ENCODE peak calls at places on chromosomes 6 and 20, in nine cellular contexts. V, Q, E, A, Z, G, U, R and X are unnamed samples.

GRCh38 chr6:100472674-100473073 is 8.0 kb upstream of the SIM1 start:
- DNase-seq in V (no peak), Q (no peak), E (no peak), A (peak), Z (no peak), G (no peak), U (no peak), R (peak), X (no peak)

GRCh38 chr20:6575912-6576391 is 191.5 kb upstream of the BMP2 start:
- DNase-seq in V (no peak), Q (peak), E (peak), A (no peak), Z (no peak), G (no peak), U (no peak), R (peak), X (no peak)

GRCh38 chr20:4794846-4795245 is 73.1 kb downstream of the PRND start:
- DNase-seq in V (no peak), Q (peak), E (no peak), A (no peak), Z (no peak), G (no peak), U (no peak), R (no peak), X (no peak)

GRCh38 chr20:44702776-44703175 is 12.4 kb upstream of the CCN5 start:
- DNase-seq in V (no peak), Q (peak), E (no peak), A (no peak), Z (peak), G (peak), U (peak), R (no peak), X (no peak)

GRCh38 chr20:23963941-23964340 is 24.6 kb downstream of the GGTLC1 start:
- DNase-seq in V (no peak), Q (no peak), E (no peak), A (no peak), Z (no peak), G (no peak), U (no peak), R (no peak), X (no peak)

GRCh38 chr20:50762435-50763201 is 31.2 kb downstream of the PARD6B start:
- DNase-seq in V (no peak), Q (peak), E (peak), A (peak), Z (peak), G (peak), U (peak), R (peak), X (no peak)

GRCh38 chr20:53215166-53215565 is 243.0 kb downstream of the TSHZ2 start:
- DNase-seq in V (no peak), Q (no peak), E (no peak), A (no peak), Z (no peak), G (no peak), U (no peak), R (no peak), X (no peak)

GRCh38 chr20:2890743-2891142 is 17.5 kb downstream of the PTPRA start:
- DNase-seq in V (no peak), Q (peak), E (no peak), A (peak), Z (no peak), G (no peak), U (no peak), R (peak), X (no peak)

GRCh38 chr6:163180874-163181541 is 233.5 kb upstream of the QKI start:
- DNase-seq in V (peak), Q (peak), E (peak), A (no peak), Z (peak), G (no peak), U (peak), R (peak), X (no peak)

GRCh38 chr20:33034901-33035492 is 3.5 kb downstream of the BPIFB6 start:
- DNase-seq in V (no peak), Q (no peak), E (no peak), A (no peak), Z (no peak), G (no peak), U (no peak), R (no peak), X (no peak)

GRCh38 chr6:117025310-117025709 is 148.3 kb downstream of the RFX6 start:
- DNase-seq in V (no peak), Q (no peak), E (no peak), A (no peak), Z (no peak), G (no peak), U (no peak), R (no peak), X (no peak)

GRCh38 chr6:108492131-108492766 is 68.5 kb upstream of the FOXO3 start:
- DNase-seq in V (no peak), Q (peak), E (peak), A (peak), Z (no peak), G (no peak), U (no peak), R (peak), X (no peak)

GRCh38 chr20:58778774-58779173 is 71.9 kb downstream of the GNAS-AS1 start:
- DNase-seq in V (no peak), Q (no peak), E (no peak), A (no peak), Z (no peak), G (no peak), U (no peak), R (no peak), X (no peak)

GRCh38 chr6:125304970-125305369 is 3.2 kb upstream of the HDDC2 start:
- DNase-seq in V (no peak), Q (no peak), E (no peak), A (no peak), Z (no peak), G (no peak), U (no peak), R (no peak), X (no peak)

GRCh38 chr20:17617212-17617867 is 47.5 kb downstream of the DSTN start:
- DNase-seq in V (peak), Q (peak), E (peak), A (no peak), Z (peak), G (peak), U (peak), R (peak), X (peak)

GRCh38 chr20:53786445-53787267 is 193.0 kb upstream of the ZNF217 start:
- DNase-seq in V (no peak), Q (no peak), E (peak), A (no peak), Z (no peak), G (no peak), U (no peak), R (peak), X (no peak)

GRCh38 chr6:135995160-135995898 is 143.8 kb downstream of the PDE7B start:
- DNase-seq in V (no peak), Q (peak), E (no peak), A (peak), Z (no peak), G (no peak), U (no peak), R (peak), X (no peak)

GRCh38 chr6:56529594-56530191 is 113.0 kb downstream of the DST start:
- DNase-seq in V (no peak), Q (peak), E (no peak), A (no peak), Z (no peak), G (no peak), U (no peak), R (no peak), X (no peak)

GRCh38 chr20:46816916-46817638 is 77.6 kb upstream of the EYA2 start:
- DNase-seq in V (no peak), Q (no peak), E (no peak), A (no peak), Z (no peak), G (no peak), U (no peak), R (no peak), X (no peak)

GRCh38 chr20:46823271-46823747 is 71.3 kb upstream of the EYA2 start:
- DNase-seq in V (no peak), Q (peak), E (no peak), A (no peak), Z (peak), G (no peak), U (peak), R (no peak), X (no peak)

GRCh38 chr20:46816097-46816496 is 78.5 kb upstream of the EYA2 start:
- DNase-seq in V (no peak), Q (no peak), E (no peak), A (no peak), Z (no peak), G (peak), U (no peak), R (no peak), X (no peak)

GRCh38 chr20:46823753-46824152 is 70.9 kb upstream of the EYA2 start:
- DNase-seq in V (no peak), Q (no peak), E (no peak), A (no peak), Z (no peak), G (no peak), U (no peak), R (no peak), X (no peak)

DNA sequence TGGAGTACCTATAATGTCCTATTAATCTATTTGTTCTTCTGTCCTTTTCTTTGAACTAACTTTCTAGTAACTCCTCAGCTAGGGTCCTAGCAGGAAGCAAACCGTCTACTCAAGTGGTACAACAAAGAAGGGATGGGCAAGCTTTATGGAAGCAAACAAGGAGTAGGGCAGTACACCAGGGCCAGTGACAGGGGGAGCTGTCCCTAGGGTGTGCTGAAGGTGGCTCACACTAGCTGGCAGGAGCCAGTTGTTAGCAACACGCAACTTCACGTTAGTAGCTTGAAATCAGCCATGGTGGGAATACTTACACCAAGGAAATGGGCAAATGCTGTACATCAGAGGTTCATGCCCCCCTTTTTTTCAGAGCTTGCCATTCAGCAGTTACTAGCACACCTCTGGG is 74.0 kb upstream of the EYA2 start:
- DNase-seq in V (no peak), Q (no peak), E (peak), A (no peak), Z (peak), G (peak), U (no peak), R (no peak), X (no peak)
- TF ChIP-seq CTCF in V (no peak), Q (no peak), E (no peak), A (no peak), Z (no peak), G (no peak), U (no peak), R (no peak), X (no peak)

GRCh38 chr6:109527989-109528388 is 45.0 kb upstream of the ZBTB24 start:
- DNase-seq in V (no peak), Q (no peak), E (peak), A (no peak), Z (no peak), G (no peak), U (no peak), R (peak), X (no peak)
- TF ChIP-seq CTCF in V (peak), Q (peak), E (peak), A (peak), Z (no peak), G (peak), U (no peak), R (peak), X (peak)

DNA sequence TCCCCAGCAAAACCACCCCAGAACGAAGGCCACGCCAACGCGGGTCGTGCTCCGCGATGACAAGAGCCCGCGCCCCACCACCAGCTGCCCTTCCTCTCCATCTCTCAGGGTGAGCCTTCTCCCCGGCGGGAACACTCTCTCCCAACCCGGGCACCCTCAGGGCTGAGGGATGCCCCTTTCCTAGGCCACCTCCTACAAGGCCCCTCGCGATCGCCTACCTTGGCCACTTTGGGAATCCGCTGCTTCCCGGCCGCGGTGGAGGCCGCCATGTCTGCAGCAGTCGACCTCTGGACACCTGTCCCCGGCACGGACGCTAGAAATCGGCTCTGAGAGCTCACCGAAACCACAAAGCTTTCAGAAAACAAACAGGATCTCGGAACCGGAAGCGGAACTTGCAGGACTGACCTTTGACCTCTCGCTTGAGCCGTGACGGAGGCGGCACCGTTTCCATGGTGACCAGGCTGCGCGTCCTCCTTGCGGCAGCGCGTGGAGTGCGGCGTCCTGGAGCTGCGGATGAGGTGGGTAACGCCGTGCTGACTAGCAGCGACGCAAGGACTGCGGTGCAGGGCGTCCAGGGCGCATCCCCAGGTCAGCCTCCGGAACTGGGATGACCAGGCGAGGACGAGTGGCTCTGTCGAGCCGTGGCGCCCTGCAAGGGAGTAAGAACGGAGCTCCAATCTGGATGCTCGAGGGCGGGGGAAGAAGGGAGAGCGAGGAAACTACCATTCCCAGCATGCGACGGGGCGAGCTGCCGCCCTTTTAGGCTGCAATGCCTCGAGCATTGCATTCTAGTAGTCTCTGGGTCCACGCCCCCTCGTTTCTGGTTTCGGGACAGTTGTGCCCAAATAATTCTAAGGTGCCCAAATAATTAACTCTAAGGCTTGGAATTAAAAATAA is at the start of the genes CFAP61 and CRNKL1:
- DNase-seq in V (peak), Q (peak), E (peak), A (peak), Z (peak), G (peak), U (peak), R (peak), X (peak)
- TF ChIP-seq CTCF in V (no peak), Q (no peak), E (no peak), A (peak), Z (no peak), G (no peak), U (peak), R (no peak), X (peak)

DNA sequence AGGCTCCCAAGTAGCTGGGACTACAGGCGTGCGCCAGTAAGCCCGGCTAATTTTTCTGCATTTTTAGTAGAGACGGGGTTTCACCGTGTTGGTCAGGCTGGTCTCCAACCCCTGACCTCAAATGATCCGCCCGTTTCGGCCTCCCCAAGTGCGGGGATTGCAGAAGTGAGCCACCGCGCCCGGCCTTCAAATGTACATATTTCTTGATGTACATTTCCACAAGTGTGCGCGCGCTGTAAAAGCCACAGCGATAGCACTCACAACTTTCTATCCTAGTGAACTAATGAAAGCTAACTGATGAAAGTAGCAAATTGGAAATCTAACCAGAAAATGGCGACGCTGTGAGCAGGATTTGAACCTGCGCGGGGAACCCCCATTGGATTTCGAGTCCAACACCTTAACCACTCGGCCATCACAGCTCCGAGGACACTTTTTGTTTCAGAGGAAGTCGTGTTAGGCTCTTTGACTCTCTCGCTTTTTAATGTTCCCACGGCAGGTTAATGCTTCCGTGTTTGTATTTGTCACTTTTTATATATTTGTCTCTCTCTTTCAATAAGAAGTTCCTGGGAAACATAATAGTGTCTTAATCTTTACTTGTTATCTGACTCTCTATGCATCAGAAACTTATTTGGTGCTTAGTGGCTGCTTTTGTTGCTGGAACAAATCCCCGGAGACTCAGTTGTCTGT is 199.4 kb upstream of the ZNF184 start:
- DNase-seq in V (no peak), Q (peak), E (peak), A (peak), Z (no peak), G (no peak), U (peak), R (peak), X (no peak)
- TF ChIP-seq CTCF in V (no peak), Q (no peak), E (no peak), A (no peak), Z (no peak), G (no peak), U (no peak), R (no peak), X (no peak)

DNA sequence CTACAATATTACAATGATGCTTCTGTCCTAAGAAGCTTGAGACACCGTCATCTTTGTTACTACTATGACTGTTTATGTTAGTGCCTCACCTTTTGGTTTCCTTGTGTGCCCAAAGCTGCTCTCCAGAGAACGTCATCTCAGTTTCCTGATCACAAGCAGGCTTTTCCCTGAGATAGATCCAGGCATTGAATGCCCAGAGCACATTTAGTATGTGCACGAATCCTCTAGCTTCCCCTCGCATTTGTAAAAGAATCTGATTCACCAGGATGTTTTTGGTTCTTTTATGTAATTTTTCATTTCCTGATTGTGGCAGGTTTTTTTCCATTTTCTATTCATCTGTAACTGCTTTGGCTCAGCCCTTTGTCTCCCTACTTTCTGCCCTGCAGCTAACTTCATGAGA is 100.2 kb upstream of the TMEM181 start:
- DNase-seq in V (no peak), Q (no peak), E (no peak), A (no peak), Z (no peak), G (no peak), U (no peak), R (no peak), X (no peak)
- TF ChIP-seq CTCF in V (no peak), Q (no peak), E (no peak), A (no peak), Z (no peak), G (no peak), U (no peak), R (no peak), X (no peak)

DNA sequence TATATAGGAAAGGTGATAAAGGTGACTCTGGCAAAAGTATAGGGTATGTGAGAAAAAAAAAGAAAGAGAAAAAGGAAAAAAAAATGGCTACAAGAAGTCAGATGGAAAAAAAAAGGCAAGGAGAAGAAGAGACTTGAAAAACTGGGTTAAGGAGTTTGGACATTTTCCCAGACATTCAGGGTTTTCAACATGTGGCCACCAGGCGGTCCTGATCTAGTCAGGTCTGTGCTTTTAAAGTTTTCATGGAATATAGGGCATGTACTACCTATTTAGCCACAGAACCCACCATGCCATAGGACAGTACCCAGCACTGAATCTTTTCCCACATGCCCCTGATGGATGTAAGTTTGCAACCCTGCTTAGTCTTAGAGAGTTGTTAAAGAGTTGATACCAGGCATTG is 433.7 kb downstream of the MAFB start:
- DNase-seq in V (no peak), Q (peak), E (no peak), A (no peak), Z (no peak), G (no peak), U (no peak), R (no peak), X (no peak)
- TF ChIP-seq CTCF in V (peak), Q (peak), E (peak), A (peak), Z (no peak), G (no peak), U (peak), R (no peak), X (peak)